ENCODE peak calls at places on chromosome 14, in five cellular contexts. O, Y, T, V and X are unnamed samples.

GRCh38 chr14:95185452-95186392 is 28.4 kb upstream of the DICER1 start:
- DNase-seq in O (no peak), T (peak; percentile 80), Y (no peak), V (peak; percentile 62), X (no peak)

GRCh38 chr14:73810478-73811163 is 41.0 kb upstream of the PTGR2 start:
- DNase-seq in T (no peak), O (no peak), Y (no peak), V (no peak), X (no peak)

GRCh38 chr14:65170768-65171251 is 68.5 kb upstream of the MAX start:
- DNase-seq in V (peak; percentile 37), O (no peak), Y (peak; percentile 76), T (no peak), X (peak; percentile 16)

GRCh38 chr14:29558516-29558915 is 369.1 kb downstream of the PRKD1 start:
- DNase-seq in V (no peak), O (no peak), T (no peak), Y (no peak), X (no peak)

GRCh38 chr14:29799718-29800117 is 127.9 kb downstream of the PRKD1 start:
- DNase-seq in T (no peak), V (no peak), Y (no peak), O (no peak), X (no peak)

GRCh38 chr14:97331526-97331925 is 534.3 kb downstream of the VRK1 start:
- DNase-seq in V (no peak), T (no peak), O (no peak), Y (no peak), X (no peak)

GRCh38 chr14:26252176-26252575 is 345.7 kb downstream of the NOVA1 start:
- DNase-seq in O (no peak), V (no peak), T (no peak), Y (no peak), X (no peak)

GRCh38 chr14:100911665-100912316 is 8.3 kb upstream of the RTL1 start:
- DNase-seq in O (no peak), Y (no peak), V (no peak), T (no peak), X (no peak)

GRCh38 chr14:85254718-85255117 is 275.2 kb upstream of the FLRT2 start:
- DNase-seq in O (no peak), V (no peak), T (no peak), Y (no peak), X (no peak)

GRCh38 chr14:24535737-24536136 is 27.7 kb upstream of the CMA1 start:
- DNase-seq in V (no peak), O (no peak), Y (no peak), T (no peak), X (no peak)

GRCh38 chr14:76040704-76041103 is 55.1 kb downstream of the IFT43 start:
- DNase-seq in O (no peak), Y (no peak), T (no peak), V (no peak), X (no peak)

GRCh38 chr14:54108481-54109471 is 152.2 kb upstream of the BMP4 start:
- DNase-seq in Y (no peak), T (no peak), V (no peak), O (peak; percentile 50), X (no peak)

GRCh38 chr14:54106802-54107377 is 150.3 kb upstream of the BMP4 start:
- DNase-seq in Y (no peak), V (no peak), O (no peak), T (peak; percentile 41), X (no peak)

GRCh38 chr14:54105898-54106297 is 149.3 kb upstream of the BMP4 start:
- DNase-seq in V (peak; percentile 20), O (peak; percentile 78), T (no peak), Y (no peak), X (no peak)

GRCh38 chr14:54105406-54105805 is 148.8 kb upstream of the BMP4 start:
- DNase-seq in V (no peak), Y (no peak), O (no peak), T (no peak), X (no peak)

GRCh38 chr14:54109521-54110120 is 153.0 kb upstream of the BMP4 start:
- DNase-seq in V (no peak), Y (no peak), O (no peak), T (no peak), X (no peak)
- H3K27ac ChIP-seq in V (no peak overlapping the region), Y (no peak overlapping the region), O (peak overlapping the region; percentile 89), T (no peak overlapping the region), X (no peak overlapping the region)

GRCh38 chr14:51285102-51285501 is 45.1 kb downstream of the TMX1 start:
- DNase-seq in O (no peak), V (no peak), T (no peak), Y (no peak), X (no peak)
- H3K27ac ChIP-seq in O (no peak overlapping the region), V (no peak overlapping the region), T (no peak overlapping the region), Y (no peak overlapping the region), X (no peak overlapping the region)

GRCh38 chr14:102209224-102209966 is 69.7 kb downstream of the WDR20 start:
- DNase-seq in O (no peak), Y (no peak), V (no peak), T (no peak), X (peak; percentile 32)
- H3K27ac ChIP-seq in O (no peak overlapping the region), Y (no peak overlapping the region), V (no peak overlapping the region), T (no peak overlapping the region), X (peak overlapping the region; percentile 27)

GRCh38 chr14:93017898-93018297 is 94.9 kb downstream of the CHGA start:
- DNase-seq in V (no peak), T (no peak), Y (no peak), O (no peak), X (no peak)

GRCh38 chr14:93016275-93016845 is 93.4 kb downstream of the CHGA start:
- DNase-seq in O (no peak), T (no peak), V (no peak), Y (no peak), X (no peak)

GRCh38 chr14:93018401-93018800 is 95.5 kb downstream of the CHGA start:
- DNase-seq in V (no peak), T (no peak), Y (no peak), O (no peak), X (no peak)

GRCh38 chr14:93015505-93015904 is 92.6 kb downstream of the CHGA start:
- DNase-seq in Y (no peak), O (no peak), T (no peak), V (no peak), X (no peak)

DNA sequence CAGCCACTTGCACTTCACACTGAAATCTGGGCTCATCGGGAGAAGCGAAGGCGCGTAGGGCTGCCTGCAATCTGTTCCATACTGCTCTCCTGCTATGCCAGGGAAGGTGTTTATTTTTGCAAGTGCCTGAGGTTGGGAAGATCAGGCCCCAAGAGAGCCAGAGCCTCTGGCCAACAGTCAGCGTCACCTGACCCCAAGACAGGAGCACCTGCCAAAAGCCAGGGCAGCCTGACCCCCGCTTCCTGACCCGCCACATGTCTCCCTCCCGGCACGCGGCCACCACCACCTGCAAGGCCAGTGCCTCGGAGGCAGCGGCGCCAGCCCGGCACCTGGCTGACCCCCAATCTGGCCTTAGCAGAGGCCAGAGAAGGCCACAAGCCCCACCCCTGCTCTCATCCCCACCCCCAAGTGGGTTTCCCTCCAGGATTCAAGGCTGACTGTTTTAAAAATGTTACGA is 94.4 kb downstream of the CHGA start:
- DNase-seq in Y (no peak), V (no peak), T (no peak), O (no peak), X (no peak)
- H3K27ac ChIP-seq in Y (no peak overlapping the region), V (no peak overlapping the region), T (no peak overlapping the region), O (no peak overlapping the region), X (no peak overlapping the region)

DNA sequence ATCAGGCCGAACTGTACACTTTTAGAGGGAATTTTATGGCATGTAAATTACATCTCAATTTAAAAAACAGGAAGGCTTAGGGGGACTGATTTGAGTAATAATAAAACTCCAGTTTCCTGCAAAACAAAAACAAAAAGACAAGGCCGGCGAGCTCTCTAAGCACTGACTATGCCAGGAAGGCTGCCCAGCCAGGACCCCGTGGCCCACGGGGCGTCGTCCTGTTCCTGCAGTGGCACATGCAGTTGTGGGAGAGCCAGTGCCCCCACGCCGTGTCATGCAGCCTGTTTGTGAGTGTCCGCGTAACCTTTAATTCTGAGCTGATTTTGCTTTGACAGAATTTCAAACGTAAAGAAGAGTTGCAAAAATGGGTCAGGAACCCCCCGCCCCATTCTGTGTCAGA is 10.5 kb downstream of the XRCC3 start:
- DNase-seq in O (no peak), V (no peak), Y (no peak), T (no peak), X (no peak)
- H3K27ac ChIP-seq in O (peak overlapping the region; percentile 48), V (no peak overlapping the region), Y (no peak overlapping the region), T (no peak overlapping the region), X (no peak overlapping the region)

DNA sequence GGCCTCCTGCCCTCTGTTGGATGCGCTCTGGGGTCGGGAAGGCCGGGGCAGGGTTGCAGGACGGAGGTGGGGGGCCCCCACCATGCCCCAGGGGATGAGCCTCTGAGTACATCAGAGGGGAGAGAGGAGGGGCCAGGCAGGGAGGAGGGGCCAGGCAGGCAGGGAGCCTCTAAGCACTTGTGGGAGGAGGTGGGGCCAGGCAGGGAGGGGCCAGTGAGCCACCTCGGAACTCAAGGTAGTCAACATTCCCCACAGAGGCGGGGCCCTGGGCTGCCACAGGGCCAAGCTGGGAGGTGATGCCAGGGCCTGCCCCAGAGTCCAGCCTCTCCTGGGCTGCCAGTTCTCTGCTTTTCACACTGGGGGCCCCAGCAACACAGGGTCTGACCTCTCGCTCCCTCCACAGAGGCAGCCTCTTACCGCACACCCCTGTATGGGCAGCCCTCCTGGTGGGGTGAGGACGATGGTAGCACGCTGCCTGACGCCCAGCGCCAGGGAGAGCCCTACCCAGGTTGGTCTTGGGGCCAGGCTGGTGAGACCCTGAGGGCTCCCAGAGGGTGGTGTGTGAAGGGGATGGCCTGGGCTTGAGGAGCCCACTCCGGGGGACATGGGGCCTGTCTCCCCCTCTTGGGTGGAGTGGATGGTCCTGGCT is 17.4 kb downstream of the CEP170B start:
- DNase-seq in V (peak; percentile 83), O (peak; percentile 60), T (peak; percentile 38), Y (peak; percentile 96), X (no peak)
- H3K27ac ChIP-seq in V (no peak overlapping the region), O (peak overlapping the region; percentile 63), T (no peak overlapping the region), Y (no peak overlapping the region), X (no peak overlapping the region)

DNA sequence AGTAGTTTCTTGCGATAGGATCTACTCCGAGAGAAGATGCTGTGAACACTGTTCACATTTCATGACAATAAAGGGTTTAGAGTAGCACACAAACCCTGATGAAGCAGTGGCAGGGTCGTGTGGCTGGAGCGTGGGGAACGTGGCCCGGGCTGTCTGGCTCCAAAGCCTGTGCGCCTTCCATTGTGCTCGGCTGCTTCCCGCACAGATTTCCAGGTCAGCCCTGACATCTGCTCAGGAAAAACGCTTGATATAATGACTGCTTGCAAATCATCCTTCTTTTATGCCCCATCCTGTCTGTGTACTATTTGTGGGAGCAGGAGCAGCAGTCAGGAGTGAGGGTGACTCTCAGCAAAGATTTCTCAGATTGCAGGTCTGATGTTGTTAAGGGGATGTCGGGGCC is 78.6 kb downstream of the EML1 start:
- DNase-seq in O (no peak), Y (no peak), T (no peak), V (no peak), X (no peak)
- H3K27ac ChIP-seq in O (no peak overlapping the region), Y (no peak overlapping the region), T (no peak overlapping the region), V (no peak overlapping the region), X (no peak overlapping the region)

DNA sequence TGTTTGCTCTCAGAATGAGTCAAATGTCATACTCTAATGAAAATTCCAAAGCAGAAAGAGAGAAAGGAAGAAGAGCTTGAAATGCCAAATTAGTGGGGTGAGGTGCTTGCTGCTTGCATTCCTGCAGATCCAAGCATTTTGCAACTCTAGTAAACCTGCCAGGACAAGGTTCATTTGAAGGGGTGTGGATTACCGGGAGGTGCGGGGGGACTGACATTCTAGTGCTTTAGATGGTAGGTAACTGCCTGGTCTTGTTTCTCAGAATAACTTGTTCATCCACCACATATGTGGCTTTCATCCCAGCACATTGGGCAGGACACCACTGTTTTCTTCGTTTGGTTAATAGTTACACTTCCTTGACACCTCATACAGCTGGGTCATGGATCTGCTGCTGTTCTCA is 144.4 kb downstream of the AKAP6 start:
- DNase-seq in Y (no peak), O (peak; percentile 98), T (peak; percentile 72), V (peak; percentile 20), X (no peak)
- H3K27ac ChIP-seq in Y (no peak overlapping the region), O (peak overlapping the region; percentile 99), T (peak overlapping the region; percentile 49), V (no peak overlapping the region), X (peak overlapping the region; percentile 98)